ENCODE peak calls at places on chromosomes 7 and 10, in nine cellular contexts. One of them, this sample, is unnamed.

GRCh38 chr10:98429320-98430072 is 14.5 kb upstream of the PYROXD2 start:
- DNase-seq in NCI-H1417 treated with DMSO at 0.1 percent for 48 hours: no peak
- DNase-seq in EL: no peak
- DNase-seq in GM13977: peak
- DNase-seq in HCT116: no peak
- DNase-seq in epithelial cell of prostate: no peak
- DNase-seq in GOT3: no peak
- DNase-seq in hepatocyte: no peak
- DNase-seq in Ammon's horn: no peak
- DNase-seq in this sample: no peak

GRCh38 chr10:128850647-128851046 is 616.4 kb upstream of the MGMT start:
- DNase-seq in NCI-H1417 treated with DMSO at 0.1 percent for 48 hours: no peak
- DNase-seq in EL: no peak
- DNase-seq in GM13977: no peak
- DNase-seq in HCT116: no peak
- DNase-seq in epithelial cell of prostate: no peak
- DNase-seq in GOT3: no peak
- DNase-seq in hepatocyte: no peak
- DNase-seq in Ammon's horn: no peak
- DNase-seq in this sample: peak

GRCh38 chr10:109974509-109975191 is 33.1 kb upstream of the ADD3 start:
- DNase-seq in NCI-H1417 treated with DMSO at 0.1 percent for 48 hours: no peak
- DNase-seq in EL: no peak
- DNase-seq in GM13977: no peak
- DNase-seq in HCT116: no peak
- DNase-seq in epithelial cell of prostate: no peak
- DNase-seq in GOT3: no peak
- DNase-seq in hepatocyte: peak
- DNase-seq in Ammon's horn: no peak
- DNase-seq in this sample: no peak

GRCh38 chr7:159061674-159062212 is 82.9 kb downstream of the VIPR2 start:
- DNase-seq in NCI-H1417 treated with DMSO at 0.1 percent for 48 hours: no peak
- DNase-seq in EL: no peak
- DNase-seq in GM13977: no peak
- DNase-seq in HCT116: no peak
- DNase-seq in epithelial cell of prostate: no peak
- DNase-seq in GOT3: no peak
- DNase-seq in hepatocyte: peak
- DNase-seq in Ammon's horn: no peak
- DNase-seq in this sample: peak

GRCh38 chr10:104427983-104428382 is 74.3 kb downstream of the CFAP58 start:
- DNase-seq in NCI-H1417 treated with DMSO at 0.1 percent for 48 hours: no peak
- DNase-seq in EL: no peak
- DNase-seq in GM13977: no peak
- DNase-seq in HCT116: no peak
- DNase-seq in epithelial cell of prostate: no peak
- DNase-seq in GOT3: no peak
- DNase-seq in hepatocyte: no peak
- DNase-seq in Ammon's horn: no peak
- DNase-seq in this sample: no peak

GRCh38 chr10:98357208-98357836 is 57.7 kb downstream of the PYROXD2 start:
- DNase-seq in NCI-H1417 treated with DMSO at 0.1 percent for 48 hours: no peak
- DNase-seq in EL: peak
- DNase-seq in GM13977: no peak
- DNase-seq in HCT116: no peak
- DNase-seq in epithelial cell of prostate: no peak
- DNase-seq in GOT3: no peak
- DNase-seq in hepatocyte: no peak
- DNase-seq in Ammon's horn: no peak
- DNase-seq in this sample: no peak

GRCh38 chr10:49213211-49213610 is 25.0 kb upstream of the TMEM273 start:
- DNase-seq in NCI-H1417 treated with DMSO at 0.1 percent for 48 hours: no peak
- DNase-seq in EL: no peak
- DNase-seq in GM13977: no peak
- DNase-seq in HCT116: no peak
- DNase-seq in epithelial cell of prostate: no peak
- DNase-seq in GOT3: no peak
- DNase-seq in hepatocyte: no peak
- DNase-seq in Ammon's horn: no peak
- DNase-seq in this sample: peak

GRCh38 chr7:158865977-158866376 is 9.6 kb downstream of the DYNC2I1 start:
- DNase-seq in NCI-H1417 treated with DMSO at 0.1 percent for 48 hours: no peak
- DNase-seq in EL: no peak
- DNase-seq in GM13977: no peak
- DNase-seq in HCT116: no peak
- DNase-seq in epithelial cell of prostate: no peak
- DNase-seq in GOT3: no peak
- DNase-seq in hepatocyte: no peak
- DNase-seq in Ammon's horn: no peak
- DNase-seq in this sample: no peak

GRCh38 chr7:26667514-26668133 is 196.8 kb downstream of the SKAP2 start:
- DNase-seq in NCI-H1417 treated with DMSO at 0.1 percent for 48 hours: peak
- DNase-seq in EL: peak
- DNase-seq in GM13977: no peak
- DNase-seq in HCT116: peak
- DNase-seq in epithelial cell of prostate: peak
- DNase-seq in GOT3: peak
- DNase-seq in hepatocyte: peak
- DNase-seq in Ammon's horn: peak
- DNase-seq in this sample: no peak

GRCh38 chr7:18689535-18689934 is 194.0 kb downstream of the HDAC9 start:
- DNase-seq in NCI-H1417 treated with DMSO at 0.1 percent for 48 hours: no peak
- DNase-seq in EL: no peak
- DNase-seq in GM13977: no peak
- DNase-seq in HCT116: no peak
- DNase-seq in epithelial cell of prostate: no peak
- DNase-seq in GOT3: no peak
- DNase-seq in hepatocyte: no peak
- DNase-seq in Ammon's horn: no peak
- DNase-seq in this sample: no peak

GRCh38 chr10:71770255-71770654 is 3.1 kb downstream of the VSIR start:
- DNase-seq in NCI-H1417 treated with DMSO at 0.1 percent for 48 hours: no peak
- DNase-seq in EL: no peak
- DNase-seq in GM13977: no peak
- DNase-seq in HCT116: no peak
- DNase-seq in epithelial cell of prostate: no peak
- DNase-seq in GOT3: no peak
- DNase-seq in hepatocyte: no peak
- DNase-seq in Ammon's horn: no peak
- DNase-seq in this sample: no peak

GRCh38 chr10:112958275-112958995 is 8.4 kb downstream of the TCF7L2 start:
- DNase-seq in NCI-H1417 treated with DMSO at 0.1 percent for 48 hours: no peak
- DNase-seq in EL: peak
- DNase-seq in GM13977: no peak
- DNase-seq in HCT116: no peak
- DNase-seq in epithelial cell of prostate: no peak
- DNase-seq in GOT3: no peak
- DNase-seq in hepatocyte: peak
- DNase-seq in Ammon's horn: no peak
- DNase-seq in this sample: no peak

GRCh38 chr7:75989726-75990388 is 4.5 kb downstream of the TMEM120A start:
- DNase-seq in NCI-H1417 treated with DMSO at 0.1 percent for 48 hours: no peak
- DNase-seq in EL: no peak
- DNase-seq in GM13977: peak
- DNase-seq in HCT116: no peak
- DNase-seq in epithelial cell of prostate: no peak
- DNase-seq in GOT3: no peak
- DNase-seq in hepatocyte: no peak
- DNase-seq in Ammon's horn: peak
- DNase-seq in this sample: peak

GRCh38 chr10:107616031-107616430 is 451.5 kb upstream of the SORCS1 start:
- DNase-seq in NCI-H1417 treated with DMSO at 0.1 percent for 48 hours: no peak
- DNase-seq in EL: no peak
- DNase-seq in GM13977: no peak
- DNase-seq in HCT116: no peak
- DNase-seq in epithelial cell of prostate: no peak
- DNase-seq in GOT3: no peak
- DNase-seq in hepatocyte: no peak
- DNase-seq in Ammon's horn: no peak
- DNase-seq in this sample: no peak

This sample was measured in H1.